ENCODE peak calls at places on chromosome 17, in four cellular contexts. One of them, this sample, is unnamed.

GRCh38 chr17:44464037-44464436 is 39.2 kb downstream of the GPATCH8 start:
- DNase-seq in Daoy: no peak
- DNase-seq in NCI-H1417: no peak
- DNase-seq in NCI-H524: no peak
- DNase-seq in this sample: no peak

GRCh38 chr17:40291311-40291710 is 3.6 kb downstream of the CDC6 start:
- DNase-seq in Daoy: no peak
- DNase-seq in NCI-H1417: no peak
- DNase-seq in NCI-H524: no peak
- DNase-seq in this sample: no peak

GRCh38 chr17:62950067-62950466 is 16.0 kb upstream of the TANC2 start:
- DNase-seq in Daoy: peak
- DNase-seq in NCI-H1417: no peak
- DNase-seq in NCI-H524: peak
- DNase-seq in this sample: no peak

GRCh38 chr17:81870155-81870977 is 771 bp downstream of the ARHGDIA start:
- DNase-seq in Daoy: peak
- DNase-seq in NCI-H1417: peak
- DNase-seq in NCI-H524: peak
- DNase-seq in this sample: peak

GRCh38 chr17:82317394-82318168 is at the start of gene CD7:
- DNase-seq in Daoy: no peak
- DNase-seq in NCI-H1417: no peak
- DNase-seq in NCI-H524: no peak
- DNase-seq in this sample: no peak

GRCh38 chr17:67385122-67385988 is 8.3 kb downstream of the PITPNC1 start:
- DNase-seq in Daoy: no peak
- DNase-seq in NCI-H1417: no peak
- DNase-seq in NCI-H524: no peak
- DNase-seq in this sample: no peak

GRCh38 chr17:75920045-75920560 is 15.4 kb upstream of the MRPL38 start:
- DNase-seq in Daoy: no peak
- DNase-seq in NCI-H1417: no peak
- DNase-seq in NCI-H524: no peak
- DNase-seq in this sample: no peak

GRCh38 chr17:75457047-75457654 is 716 bp downstream of the TMEM94 start:
- DNase-seq in Daoy: peak
- DNase-seq in NCI-H1417: peak
- DNase-seq in NCI-H524: peak
- DNase-seq in this sample: peak

GRCh38 chr17:8273884-8274444 is 14.5 kb upstream of the RANGRF start:
- DNase-seq in Daoy: no peak
- DNase-seq in NCI-H1417: no peak
- DNase-seq in NCI-H524: no peak
- DNase-seq in this sample: no peak

GRCh38 chr17:71029246-71029645 is 859.9 kb downstream of the KCNJ2 start:
- DNase-seq in Daoy: no peak
- DNase-seq in NCI-H1417: no peak
- DNase-seq in NCI-H524: no peak
- DNase-seq in this sample: no peak

GRCh38 chr17:74521701-74522201 is 9.5 kb downstream of the CD300LB start:
- DNase-seq in Daoy: no peak
- DNase-seq in NCI-H1417: no peak
- DNase-seq in NCI-H524: no peak
- DNase-seq in this sample: no peak

GRCh38 chr17:83203472-83204221 is 124.2 kb downstream of the METRNL start:
- DNase-seq in Daoy: no peak
- DNase-seq in NCI-H1417: no peak
- DNase-seq in NCI-H524: no peak
- DNase-seq in this sample: no peak

GRCh38 chr17:80442305-80442659 is 27.3 kb downstream of the ENDOV start:
- DNase-seq in Daoy: no peak
- DNase-seq in NCI-H1417: no peak
- DNase-seq in NCI-H524: no peak
- DNase-seq in this sample: no peak

GRCh38 chr17:69539781-69540319 is 125.4 kb downstream of the MAP2K6 start:
- DNase-seq in Daoy: peak
- DNase-seq in NCI-H1417: peak
- DNase-seq in NCI-H524: no peak
- DNase-seq in this sample: no peak

GRCh38 chr17:56937688-56938087 is 23.2 kb downstream of the COIL start:
- DNase-seq in Daoy: no peak
- DNase-seq in NCI-H1417: no peak
- DNase-seq in NCI-H524: no peak
- DNase-seq in this sample: peak

GRCh38 chr17:79891113-79891730 is 52.0 kb upstream of the CBX4 start:
- DNase-seq in Daoy: no peak
- DNase-seq in NCI-H1417: no peak
- DNase-seq in NCI-H524: no peak
- DNase-seq in this sample: no peak

GRCh38 chr17:28726912-28727726 is 1.1 kb upstream of the TLCD1 start:
- DNase-seq in Daoy: peak
- DNase-seq in NCI-H1417: peak
- DNase-seq in NCI-H524: peak
- DNase-seq in this sample: peak

GRCh38 chr17:81479175-81479574 is 33.4 kb downstream of the ACTG1 start:
- DNase-seq in Daoy: no peak
- DNase-seq in NCI-H1417: no peak
- DNase-seq in NCI-H524: peak
- DNase-seq in this sample: no peak

GRCh38 chr17:7512824-7513540 is 28.8 kb downstream of the POLR2A start:
- DNase-seq in Daoy: no peak
- DNase-seq in NCI-H1417: no peak
- DNase-seq in NCI-H524: no peak
- DNase-seq in this sample: no peak

GRCh38 chr17:40303009-40303657 is 5.8 kb upstream of the RARA start:
- DNase-seq in Daoy: peak
- DNase-seq in NCI-H1417: peak
- DNase-seq in NCI-H524: peak
- DNase-seq in this sample: peak

GRCh38 chr17:28577466-28577824 is 750 bp upstream of the ALDOC start:
- DNase-seq in Daoy: no peak
- DNase-seq in NCI-H1417: no peak
- DNase-seq in NCI-H524: no peak
- DNase-seq in this sample: peak

GRCh38 chr17:80884811-80885210 is 106.8 kb upstream of the CHMP6 start:
- DNase-seq in Daoy: no peak
- DNase-seq in NCI-H1417: no peak
- DNase-seq in NCI-H524: no peak
- DNase-seq in this sample: no peak

GRCh38 chr17:81993726-81994592 is 16.5 kb downstream of the ASPSCR1 start:
- DNase-seq in Daoy: no peak
- DNase-seq in NCI-H1417: no peak
- DNase-seq in NCI-H524: no peak
- DNase-seq in this sample: no peak